ENCODE peak calls at places on chromosomes 16 and 17, in five cellular contexts. R is heart left ventricle, Y is bronchial epithelial cell, L is lung, I is fibroblast of the aortic adventitia. Q is an unnamed sample.

GRCh38 chr16:68599586-68599985 is 45.5 kb upstream of the CDH3 start:
- DNase-seq in I (no peak), Y (peak), R (no peak), L (no peak), Q (no peak)

GRCh38 chr17:41100081-41100480 is 1.9 kb downstream of the KRTAP4-16 start:
- DNase-seq in Y (no peak), R (no peak), I (no peak), L (no peak), Q (no peak)

GRCh38 chr17:83062818-83063671 is 16.4 kb upstream of the METRNL start:
- DNase-seq in L (no peak), Y (no peak), I (no peak), R (no peak), Q (no peak)

GRCh38 chr17:81480140-81480917 is 32.3 kb downstream of the ACTG1 start:
- DNase-seq in L (no peak), R (peak), I (peak), Y (peak), Q (peak)

GRCh38 chr17:42541041-42541833 is 5.2 kb downstream of the NAGLU start:
- DNase-seq in R (no peak), L (no peak), Y (peak), I (no peak), Q (no peak)

GRCh38 chr17:65495255-65496060 is 66.0 kb downstream of the AXIN2 start:
- DNase-seq in Y (no peak), I (no peak), R (no peak), L (peak), Q (no peak)

GRCh38 chr16:16025214-16025968 is 76.0 kb downstream of the ABCC1 start:
- DNase-seq in I (peak), R (no peak), L (no peak), Y (peak), Q (peak)

GRCh38 chr16:30054959-30055553 is 10.5 kb upstream of the ALDOA start:
- DNase-seq in I (no peak), L (no peak), Y (peak), R (no peak), Q (no peak)

GRCh38 chr17:16442141-16442540 is 26.8 kb downstream of the TRPV2 start:
- DNase-seq in L (no peak), R (no peak), Y (no peak), I (peak), Q (no peak)

GRCh38 chr17:11430766-11431165 is 167.5 kb upstream of the DNAH9 start:
- DNase-seq in Y (no peak), L (no peak), R (no peak), I (no peak), Q (no peak)

GRCh38 chr17:57890857-57891232 is 41.0 kb upstream of the MRPS23 start:
- DNase-seq in Y (no peak), L (no peak), R (peak), I (no peak), Q (no peak)

GRCh38 chr17:9843152-9844010 is 17.7 kb downstream of the GLP2R start:
- DNase-seq in L (no peak), I (no peak), R (no peak), Y (peak), Q (no peak)

GRCh38 chr16:48053346-48053745 is 102.4 kb downstream of the ABCC12 start:
- DNase-seq in R (no peak), L (peak), Y (peak), I (peak), Q (peak)

GRCh38 chr17:70059649-70060048 is 15.4 kb upstream of the KCNJ16 start:
- DNase-seq in I (no peak), L (no peak), Y (no peak), R (no peak), Q (no peak)

GRCh38 chr17:57404073-57404472 is 147.8 kb downstream of the MSI2 start:
- DNase-seq in R (no peak), Y (no peak), L (no peak), I (no peak), Q (no peak)

GRCh38 chr17:61481421-61481820 is 29.2 kb downstream of the TBX4 start:
- DNase-seq in Y (no peak), I (no peak), L (no peak), R (no peak), Q (no peak)

GRCh38 chr17:65228734-65229390 is 91.7 kb downstream of the RGS9 start:
- DNase-seq in R (no peak), Y (peak), L (peak), I (peak), Q (peak)

GRCh38 chr16:83717814-83718213 is 90.0 kb upstream of the HSBP1 start:
- DNase-seq in Y (no peak), I (peak), L (no peak), R (no peak), Q (peak)

GRCh38 chr17:30091771-30092170 is 24.8 kb upstream of the NSRP1 start:
- DNase-seq in Y (peak), L (no peak), R (no peak), I (peak), Q (peak)

GRCh38 chr16:78184554-78185183 is 85.2 kb downstream of the WWOX start:
- DNase-seq in I (no peak), Y (peak), R (no peak), L (no peak), Q (no peak)

GRCh38 chr17:47651704-47652103 is 2.0 kb downstream of the KPNB1 start:
- DNase-seq in R (no peak), I (no peak), L (no peak), Y (no peak), Q (no peak)

GRCh38 chr17:41647940-41648410 is 23.6 kb upstream of the KRT17 start:
- DNase-seq in Y (no peak), I (peak), R (peak), L (peak), Q (peak)

GRCh38 chr17:63399856-63400255 is 46.2 kb downstream of the CYB561 start:
- DNase-seq in I (peak), L (peak), R (peak), Y (no peak), Q (peak)

GRCh38 chr16:57867000-57867561 is 64.8 kb upstream of the KIFC3 start:
- DNase-seq in L (no peak), R (no peak), I (no peak), Y (peak), Q (no peak)

GRCh38 chr17:46857600-46857999 is 6.2 kb downstream of the WNT9B start:
- DNase-seq in R (no peak), I (no peak), Y (no peak), L (no peak), Q (no peak)

GRCh38 chr16:87836844-87837581 is 32.3 kb downstream of the SLC7A5 start:
- DNase-seq in L (no peak), R (peak), I (peak), Y (no peak), Q (no peak)

GRCh38 chr17:8421571-8421970 is 14.1 kb upstream of the NDEL1 start:
- DNase-seq in Y (peak), I (no peak), L (no peak), R (no peak), Q (no peak)

GRCh38 chr16:35140293-35140986 is 1681.0 kb downstream of the TP53TG3F start:
- DNase-seq in L (no peak), Y (no peak), R (no peak), I (no peak), Q (no peak)

GRCh38 chr17:72120878-72121163 is at the start of gene SOX9:
- DNase-seq in R (peak), Y (peak), I (peak), L (peak), Q (peak)

GRCh38 chr17:80195671-80196529 is 24.2 kb downstream of the SGSH start:
- DNase-seq in R (no peak), I (peak), Y (no peak), L (no peak), Q (peak)

GRCh38 chr16:57906385-57907316 is 64.3 kb downstream of the CNGB1 start:
- DNase-seq in L (no peak), R (no peak), I (no peak), Y (no peak), Q (peak)

GRCh38 chr16:62064173-62064572 is 27.9 kb upstream of the CDH8 start:
- DNase-seq in Y (no peak), L (no peak), I (no peak), R (no peak), Q (no peak)
- TF ChIP-seq CTCF in Y (no peak), L (no peak), I (no peak), R (no peak), Q (no peak)

GRCh38 chr16:8986818-8987191 is 23.1 kb upstream of the USP7 start:
- DNase-seq in R (no peak), L (no peak), Y (no peak), I (no peak), Q (no peak)
- H3K4me3 ChIP-seq in R (no peak), L (no peak), Y (no peak), I (no peak), Q (no peak)

DNA sequence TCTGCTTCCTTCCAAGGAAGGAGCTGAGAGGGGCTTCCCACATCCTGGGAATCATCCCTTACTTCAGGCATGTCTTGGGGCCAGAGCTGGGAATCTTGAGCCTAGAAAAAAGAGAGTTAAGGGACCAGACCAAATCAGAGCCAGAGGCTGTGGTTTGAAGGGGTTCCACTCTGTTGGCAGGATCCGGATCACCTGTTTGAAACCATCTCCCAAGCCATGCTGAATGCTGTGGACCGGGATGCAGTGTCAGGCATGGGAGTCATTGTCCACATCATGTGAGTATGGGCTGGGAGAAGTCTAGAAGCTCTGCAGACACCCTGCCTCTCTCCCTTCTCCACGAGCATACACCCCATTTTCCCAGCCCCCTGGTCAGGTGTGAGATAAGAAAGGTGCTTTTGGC is 9.7 kb downstream of the PSMB3 start:
- DNase-seq in I (no peak), L (no peak), R (no peak), Y (no peak), Q (no peak)
- TF ChIP-seq CTCF in I (no peak), L (no peak), R (no peak), Y (no peak), Q (no peak)

GRCh38 chr16:86806838-86807351 is 228.5 kb downstream of the FOXL1 start:
- DNase-seq in R (no peak), L (no peak), I (no peak), Y (no peak), Q (no peak)
- H3K4me3 ChIP-seq in R (no peak), L (no peak), I (no peak), Y (no peak), Q (no peak)

DNA sequence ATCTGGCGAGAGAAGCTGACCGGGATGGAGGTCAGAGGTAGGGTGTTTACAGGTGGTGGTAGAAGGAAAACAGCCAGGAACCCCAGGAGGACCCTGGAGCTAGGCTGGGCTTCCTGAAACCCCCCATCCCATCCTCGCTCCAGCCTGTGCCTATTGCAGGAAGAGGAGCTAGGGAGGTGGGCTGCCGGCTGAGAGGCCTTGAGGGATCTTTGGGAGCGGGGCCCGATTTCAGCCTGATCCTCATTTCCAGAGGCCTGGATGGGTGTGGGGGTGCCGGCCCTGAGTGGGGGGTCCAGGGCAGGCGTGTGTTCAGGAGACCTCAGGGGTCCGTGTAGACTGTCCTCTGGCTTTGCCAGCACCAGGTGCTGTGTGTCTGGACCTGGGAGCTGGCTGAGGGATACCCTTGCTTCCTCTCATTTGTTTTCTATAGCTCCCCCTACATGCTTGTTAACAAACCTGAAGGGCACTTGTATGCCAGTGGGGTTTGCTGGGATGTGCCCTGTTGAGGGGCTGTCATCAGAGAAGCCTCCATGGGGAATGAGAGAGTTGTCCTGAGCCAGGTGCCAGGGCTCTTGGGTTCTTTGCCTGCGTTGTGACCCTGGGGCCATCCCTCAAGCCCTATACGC is 18.9 kb upstream of the RAP1GAP2 start:
- DNase-seq in Y (no peak), R (no peak), L (no peak), I (no peak), Q (no peak)
- TF ChIP-seq CTCF in Y (no peak), R (no peak), L (no peak), I (no peak), Q (no peak)

DNA sequence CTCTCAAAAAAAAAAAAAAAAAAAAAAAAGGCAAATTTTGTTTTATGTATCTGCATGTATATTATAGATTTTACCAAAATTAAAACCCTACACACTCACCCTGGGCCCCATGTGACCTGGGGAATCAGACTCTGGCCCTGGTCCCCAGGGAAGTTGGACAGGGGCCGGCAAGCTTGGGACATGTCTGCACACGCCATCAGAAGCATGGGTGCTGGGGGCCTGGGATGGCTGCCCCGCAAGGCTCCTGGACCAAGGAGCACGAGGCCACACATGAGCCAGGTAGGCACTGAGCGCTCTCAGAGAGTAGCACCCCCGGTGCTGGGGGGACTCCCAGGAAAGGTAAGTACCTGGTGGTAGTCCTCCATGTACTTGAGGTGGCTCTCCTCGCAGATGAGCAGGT is 39.6 kb downstream of the PPL start:
- DNase-seq in Y (no peak), L (no peak), R (no peak), I (no peak), Q (no peak)
- H3K4me3 ChIP-seq in Y (no peak), L (no peak), R (no peak), I (no peak), Q (no peak)

GRCh38 chr17:28700830-28701492 is 10.7 kb downstream of the PROCA1 start:
- DNase-seq in I (no peak), L (no peak), Y (no peak), R (no peak), Q (no peak)
- TF ChIP-seq CTCF in I (no peak), L (no peak), Y (no peak), R (no peak), Q (no peak)

DNA sequence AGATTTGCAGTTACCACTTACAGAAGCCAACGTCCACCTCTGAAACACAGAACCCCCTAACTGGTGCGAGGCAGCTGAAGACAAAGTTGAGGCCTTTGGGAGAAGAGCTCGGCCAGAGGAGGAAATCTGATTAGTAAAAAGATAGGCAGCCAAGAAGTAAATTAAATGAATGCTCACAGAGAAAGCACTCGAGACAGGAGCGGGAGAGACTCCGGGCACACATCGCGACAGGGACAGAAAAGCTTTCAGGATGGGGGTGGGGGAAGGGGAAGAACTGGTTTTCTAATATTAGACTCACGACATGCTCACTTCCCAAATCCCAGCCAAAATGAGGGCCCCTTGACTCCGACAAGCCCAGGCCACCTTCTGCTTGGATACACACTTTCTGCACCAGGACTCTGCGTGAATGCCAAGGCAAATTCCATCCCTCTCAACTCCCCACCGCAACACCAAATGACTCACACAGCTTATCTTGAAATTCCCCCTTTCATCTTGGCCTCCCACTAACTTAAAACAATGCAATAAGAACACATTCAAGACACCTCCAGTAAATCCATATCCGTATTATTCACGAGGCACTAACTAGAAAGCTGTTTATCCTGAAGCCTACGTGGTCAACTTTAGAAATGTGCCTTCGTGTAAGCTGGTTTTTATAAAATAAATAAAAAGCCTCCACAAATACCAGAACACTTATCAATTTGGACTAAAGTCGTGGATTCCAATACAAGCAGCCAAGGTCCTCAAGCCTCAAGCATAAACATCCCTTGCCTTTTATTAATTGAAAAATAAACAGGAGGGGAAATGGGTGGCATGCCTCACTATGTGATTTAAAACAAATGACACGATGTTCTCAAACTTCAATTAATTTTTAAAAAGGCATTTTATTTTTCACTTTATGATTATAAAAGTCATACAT is 46.1 kb downstream of the NXN start:
- DNase-seq in Y (peak), L (peak), R (no peak), I (peak), Q (peak)
- H3K4me3 ChIP-seq in Y (no peak), L (no peak), R (no peak), I (no peak), Q (peak)

GRCh38 chr16:82074019-82074558 is 39.0 kb downstream of the HSD17B2 start:
- DNase-seq in L (no peak), Y (no peak), R (no peak), I (no peak), Q (no peak)

GRCh38 chr16:82070656-82071369 is 35.8 kb downstream of the HSD17B2 start:
- DNase-seq in Y (peak), R (no peak), I (peak), L (no peak), Q (peak)

GRCh38 chr16:82067810-82068325 is 32.8 kb downstream of the HSD17B2 start:
- DNase-seq in I (no peak), R (no peak), Y (no peak), L (no peak), Q (no peak)

GRCh38 chr16:82071421-82071820 is 36.4 kb downstream of the HSD17B2 start:
- DNase-seq in Y (peak), R (no peak), I (no peak), L (no peak), Q (no peak)

GRCh38 chr16:82072313-82072712 is 37.3 kb downstream of the HSD17B2 start:
- DNase-seq in Y (no peak), R (no peak), I (no peak), L (no peak), Q (no peak)
- TF ChIP-seq CTCF in Y (no peak), R (no peak), I (no peak), L (no peak), Q (no peak)

GRCh38 chr16:31476305-31477219 is 4.6 kb downstream of the TGFB1I1 start:
- DNase-seq in I (no peak), L (peak), R (peak), Y (no peak), Q (no peak)
- H3K4me3 ChIP-seq in I (no peak), L (peak), R (peak), Y (peak), Q (no peak)

Q was measured in foreskin fibroblast.